ENCODE peak calls at places on chromosomes 6 and 20, in four cellular contexts. F is left ventricle myocardium inferior, I is A549, H is cardiac fibroblast. B is an unnamed sample.

GRCh38 chr6:134840086-134840485 is 109.8 kb downstream of the ALDH8A1 start:
- DNase-seq in F (no peak), H (no peak), I (no peak), B (no peak)

GRCh38 chr6:134056046-134056445 is 3.6 kb upstream of the SLC2A12 start:
- DNase-seq in H (no peak), I (no peak), F (no peak), B (no peak)

GRCh38 chr6:28794175-28795002 is 129.4 kb downstream of the TRIM27 start:
- DNase-seq in F (no peak), I (no peak), H (peak), B (no peak)

GRCh38 chr20:56359212-56360132 is 698 bp downstream of the FAM210B start:
- DNase-seq in I (peak), H (peak), F (peak), B (no peak)

GRCh38 chr6:393391-394221 is 2.1 kb downstream of the IRF4 start:
- DNase-seq in I (no peak), H (no peak), F (no peak), B (no peak)

GRCh38 chr20:38369387-38369786 is 23.1 kb downstream of the LBP start:
- DNase-seq in I (no peak), F (no peak), H (peak), B (no peak)

GRCh38 chr20:52340036-52340634 is 148.6 kb upstream of the ZFP64 start:
- DNase-seq in H (no peak), I (peak), F (no peak), B (no peak)

GRCh38 chr6:117592983-117593759 is 9.1 kb downstream of the GOPC start:
- DNase-seq in F (no peak), H (no peak), I (no peak), B (no peak)

GRCh38 chr6:54179152-54179551 is 67.9 kb downstream of the MLIP start:
- DNase-seq in F (no peak), H (no peak), I (no peak), B (no peak)

GRCh38 chr6:54441020-54441419 is 132.8 kb downstream of the TINAG start:
- DNase-seq in F (no peak), H (no peak), I (no peak), B (no peak)

GRCh38 chr6:131688286-131688685 is 12.9 kb downstream of the OR2A4 start:
- DNase-seq in H (no peak), F (no peak), I (no peak), B (no peak)

GRCh38 chr6:84738996-84739865 is 25.2 kb downstream of the TBX18 start:
- DNase-seq in I (no peak), F (no peak), H (no peak), B (no peak)

GRCh38 chr6:138572200-138572875 is 73.0 kb upstream of the NHSL1 start:
- DNase-seq in I (no peak), F (peak), H (peak), B (peak)

GRCh38 chr6:77143659-77144447 is 319.4 kb downstream of the HTR1B start:
- DNase-seq in H (no peak), F (no peak), I (no peak), B (no peak)

GRCh38 chr20:9458075-9458818 is 56.1 kb upstream of the LAMP5 start:
- DNase-seq in H (peak), I (peak), F (no peak), B (no peak)

GRCh38 chr6:68186870-68187269 is 448.2 kb upstream of the ADGRB3 start:
- DNase-seq in I (no peak), F (no peak), H (no peak), B (no peak)

GRCh38 chr6:134774244-134774643 is 175.7 kb downstream of the ALDH8A1 start:
- DNase-seq in F (no peak), H (peak), I (no peak), B (no peak)

GRCh38 chr20:53999077-53999476 is 71.3 kb downstream of the BCAS1 start:
- DNase-seq in H (no peak), I (no peak), F (no peak), B (no peak)

GRCh38 chr20:30511322-30512030 is 746.0 kb upstream of the DEFB115 start:
- DNase-seq in F (no peak), H (no peak), I (no peak), B (no peak)

GRCh38 chr6:56024931-56025330 is 149.5 kb upstream of the BMP5 start:
- DNase-seq in I (no peak), F (no peak), H (no peak), B (no peak)

GRCh38 chr20:21101453-21102251 is 4.5 kb downstream of the LINC00237 start:
- DNase-seq in F (no peak), H (no peak), I (no peak), B (peak)

GRCh38 chr6:96907498-96907897 is 9.8 kb upstream of the NDUFAF4 start:
- DNase-seq in I (no peak), F (no peak), H (peak), B (no peak)

GRCh38 chr6:38498085-38498484 is 141.6 kb downstream of the BTBD9 start:
- DNase-seq in F (no peak), H (no peak), I (no peak), B (no peak)

GRCh38 chr6:10809098-10809497 is 29.2 kb downstream of the MAK start:
- DNase-seq in F (no peak), H (no peak), I (no peak), B (no peak)

GRCh38 chr6:163963205-163964120 is 548.9 kb downstream of the QKI start:
- DNase-seq in I (no peak), H (no peak), F (peak), B (no peak)

GRCh38 chr20:37314099-37314498 is 24.6 kb downstream of the MANBAL start:
- DNase-seq in F (no peak), I (no peak), H (no peak), B (no peak)

GRCh38 chr6:142482249-142482648 is 180.4 kb downstream of the ADGRG6 start:
- DNase-seq in I (no peak), H (no peak), F (no peak), B (no peak)

GRCh38 chr6:112640895-112641294 is 293.8 kb downstream of the RFPL4B start:
- DNase-seq in H (no peak), I (no peak), F (no peak), B (no peak)

GRCh38 chr6:168678177-168678576 is 237.2 kb downstream of the SMOC2 start:
- DNase-seq in H (no peak), F (no peak), I (no peak), B (no peak)

GRCh38 chr6:149271348-149272340 is 45.9 kb upstream of the TAB2 start:
- DNase-seq in I (no peak), H (peak), F (no peak), B (no peak)

GRCh38 chr20:47857142-47857993 is 72.1 kb upstream of the SULF2 start:
- DNase-seq in I (no peak), F (peak), H (peak), B (no peak)

GRCh38 chr20:47857994-47858557 is 72.8 kb upstream of the SULF2 start:
- DNase-seq in I (no peak), F (no peak), H (peak), B (no peak)

GRCh38 chr20:47855799-47856198 is 70.5 kb upstream of the SULF2 start:
- DNase-seq in F (no peak), I (no peak), H (no peak), B (no peak)

GRCh38 chr20:47851774-47852173 is 66.5 kb upstream of the SULF2 start:
- DNase-seq in F (no peak), H (no peak), I (no peak), B (no peak)

DNA sequence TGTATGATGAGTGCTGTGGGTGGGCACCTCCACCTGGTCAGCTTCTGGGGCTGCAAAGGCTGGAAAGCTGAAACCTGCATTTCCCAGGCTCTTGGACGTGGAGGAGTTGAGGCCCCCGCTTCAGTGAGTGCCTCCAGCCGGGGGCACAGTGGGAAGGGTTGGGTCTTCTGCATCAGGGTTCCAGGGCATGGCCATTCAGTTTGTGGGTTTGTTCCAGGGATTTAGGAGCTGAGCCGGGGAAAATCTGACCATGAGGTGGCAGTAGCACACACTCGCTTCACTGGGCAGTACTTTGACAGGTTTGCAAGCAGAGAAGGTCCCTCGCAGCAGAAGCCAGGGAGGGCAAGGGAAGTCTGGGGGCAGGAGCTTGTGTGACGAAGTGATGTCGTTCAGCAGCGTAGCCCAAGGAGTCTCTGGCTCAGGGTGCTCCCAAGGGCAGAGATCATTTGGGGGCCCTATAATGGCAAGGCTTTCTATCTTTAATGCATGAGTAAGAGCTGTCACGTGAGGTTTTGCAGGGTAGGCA is 69.5 kb upstream of the SULF2 start:
- DNase-seq in H (peak), F (no peak), I (peak), B (no peak)
- TF ChIP-seq CTCF in H (peak), F (peak), I (peak), B (peak)

GRCh38 chr6:31158863-31159855 is 770 bp downstream of the TCF19 start:
- DNase-seq in H (peak), I (peak), F (no peak), B (no peak)
- TF ChIP-seq CTCF in H (peak), I (no peak), F (no peak), B (no peak)

GRCh38 chr6:39791311-39791710 is 865 bp upstream of the DAAM2 start:
- DNase-seq in I (no peak), H (peak), F (no peak), B (no peak)

GRCh38 chr6:39790772-39791171 is 1.4 kb upstream of the DAAM2 start:
- DNase-seq in I (no peak), F (no peak), H (no peak), B (no peak)

GRCh38 chr6:39792501-39793450 is 600 bp downstream of the DAAM2 start:
- DNase-seq in H (no peak), F (no peak), I (no peak), B (no peak)

GRCh38 chr6:39793528-39793927 is 1.4 kb downstream of the DAAM2 start:
- DNase-seq in H (no peak), I (no peak), F (no peak), B (no peak)

DNA sequence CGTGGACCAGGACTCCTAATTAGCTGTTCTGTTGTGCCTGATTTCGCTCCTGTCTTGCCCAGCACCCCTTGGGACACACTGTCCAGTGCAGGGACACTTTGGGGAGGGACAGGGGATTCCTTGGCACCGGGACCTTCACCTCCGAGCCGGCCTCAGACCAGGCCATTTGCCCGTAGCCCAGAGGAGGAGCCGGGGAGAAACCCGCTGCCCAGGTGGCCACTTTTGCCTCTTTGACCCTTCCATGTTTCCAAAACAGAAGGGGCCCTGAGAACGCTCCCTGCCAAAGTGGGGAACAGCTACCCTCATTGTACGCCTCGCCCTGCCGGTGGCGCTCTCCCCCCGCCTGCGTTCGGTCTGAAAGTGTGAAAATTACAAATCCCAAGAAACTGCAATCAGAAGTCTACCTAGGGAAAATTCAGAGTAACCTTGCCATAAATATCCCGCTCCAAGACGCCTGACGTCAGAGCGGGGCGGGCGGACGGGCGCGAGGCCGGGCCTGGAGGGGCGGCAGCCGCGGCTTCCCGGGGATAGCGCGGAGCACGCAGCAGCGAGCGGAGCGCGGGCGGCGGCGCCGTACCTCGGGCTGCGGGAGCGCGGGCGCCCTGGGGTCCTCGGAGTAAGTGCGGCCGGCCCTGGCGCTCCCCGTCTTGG is at the start of gene DAAM2:
- DNase-seq in F (peak), I (no peak), H (peak), B (peak)
- TF ChIP-seq CTCF in F (peak), I (peak), H (no peak), B (no peak)

GRCh38 chr20:39874049-39874893 is 814.8 kb downstream of the MAFB start:
- DNase-seq in F (peak), H (peak), I (peak), B (no peak)
- TF ChIP-seq CTCF in F (peak), H (peak), I (peak), B (peak)

DNA sequence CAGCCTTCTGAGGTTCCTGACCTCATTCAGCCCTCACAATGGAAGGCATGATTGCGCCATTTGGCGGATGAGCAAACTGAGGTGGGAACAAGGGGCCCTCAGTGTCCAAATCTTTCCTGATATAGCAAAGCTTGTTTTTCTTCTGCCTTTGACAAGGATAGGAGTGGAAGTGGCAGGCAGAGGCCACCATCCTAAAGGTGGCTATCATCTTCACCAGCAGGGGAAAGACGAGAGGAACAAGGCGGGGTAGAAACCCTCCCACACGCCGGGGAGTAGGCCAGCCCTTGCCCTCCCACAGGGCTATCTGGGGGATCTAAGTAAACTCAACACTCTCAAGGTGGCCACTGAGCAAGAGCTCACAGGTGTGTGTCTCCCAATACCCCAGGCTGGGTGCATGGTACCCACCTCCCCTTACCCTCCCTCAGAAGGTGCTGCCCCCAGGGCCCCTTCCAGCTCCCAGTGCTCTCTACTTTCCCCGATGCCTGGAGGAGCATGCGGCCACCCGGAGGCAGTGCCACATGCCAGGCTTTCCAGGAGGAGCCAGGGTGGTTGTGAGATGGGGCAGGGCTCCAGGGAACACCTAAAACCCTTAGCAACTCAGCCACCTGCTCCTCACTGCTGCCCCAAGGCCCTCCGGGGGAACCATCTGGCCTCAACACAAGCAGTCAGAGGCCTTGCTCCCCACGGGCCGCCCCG is 11.2 kb downstream of the SPDEF start:
- DNase-seq in I (no peak), F (no peak), H (peak), B (no peak)
- TF ChIP-seq CTCF in I (no peak), F (no peak), H (no peak), B (no peak)

DNA sequence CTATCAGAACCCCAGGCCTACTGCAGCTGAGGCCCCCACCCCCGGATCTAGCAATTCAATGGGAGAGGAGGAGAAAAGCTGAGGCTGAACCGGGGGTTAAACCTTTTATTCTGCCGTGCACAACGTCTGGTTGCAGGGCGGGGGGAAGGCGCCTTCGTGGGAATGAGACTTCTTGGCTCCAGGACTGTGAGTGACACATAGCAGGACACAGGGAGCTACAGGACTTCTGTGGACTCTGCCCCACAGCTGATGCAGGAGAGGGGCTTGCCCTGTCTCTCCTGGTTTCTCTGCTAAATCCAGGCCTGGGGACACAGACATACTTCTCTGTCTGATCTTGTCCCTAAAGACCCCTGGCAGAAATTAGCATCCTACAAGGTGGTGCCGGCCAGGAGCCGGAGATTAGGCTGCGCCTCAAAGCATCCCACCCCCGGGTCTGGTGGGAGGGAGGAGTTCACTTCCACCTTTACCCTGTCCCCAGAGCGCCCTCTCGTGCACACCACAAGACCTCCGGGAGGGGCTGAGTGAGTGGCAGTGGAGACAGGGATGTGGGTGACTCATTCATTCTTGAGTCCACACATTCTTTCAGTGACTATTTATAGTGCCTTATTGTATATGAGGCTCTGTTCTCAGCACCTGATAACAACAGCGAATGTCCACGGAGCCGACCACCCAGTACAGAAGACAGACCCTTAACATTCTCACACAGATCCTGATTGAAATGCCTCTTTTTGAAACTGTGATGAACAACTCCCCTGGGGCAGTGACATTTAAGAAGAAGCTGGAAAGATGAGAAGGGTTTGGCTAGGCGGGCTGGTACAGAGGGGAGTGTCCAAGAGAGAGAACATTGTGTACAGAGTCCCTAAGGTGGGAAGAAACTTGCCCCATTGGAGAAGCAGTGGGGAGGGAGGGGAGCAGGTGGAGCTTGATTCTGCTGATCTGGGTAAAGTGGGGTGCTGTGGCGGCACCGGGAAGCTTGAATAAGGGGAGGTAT is 38.9 kb downstream of the GMPR start:
- DNase-seq in H (peak), F (peak), I (peak), B (no peak)
- TF ChIP-seq CTCF in H (peak), F (peak), I (peak), B (peak)

GRCh38 chr20:50270569-50270968 is 79.9 kb downstream of the CEBPB start:
- DNase-seq in H (no peak), I (no peak), F (peak), B (no peak)
- TF ChIP-seq CTCF in H (no peak), I (no peak), F (no peak), B (no peak)

DNA sequence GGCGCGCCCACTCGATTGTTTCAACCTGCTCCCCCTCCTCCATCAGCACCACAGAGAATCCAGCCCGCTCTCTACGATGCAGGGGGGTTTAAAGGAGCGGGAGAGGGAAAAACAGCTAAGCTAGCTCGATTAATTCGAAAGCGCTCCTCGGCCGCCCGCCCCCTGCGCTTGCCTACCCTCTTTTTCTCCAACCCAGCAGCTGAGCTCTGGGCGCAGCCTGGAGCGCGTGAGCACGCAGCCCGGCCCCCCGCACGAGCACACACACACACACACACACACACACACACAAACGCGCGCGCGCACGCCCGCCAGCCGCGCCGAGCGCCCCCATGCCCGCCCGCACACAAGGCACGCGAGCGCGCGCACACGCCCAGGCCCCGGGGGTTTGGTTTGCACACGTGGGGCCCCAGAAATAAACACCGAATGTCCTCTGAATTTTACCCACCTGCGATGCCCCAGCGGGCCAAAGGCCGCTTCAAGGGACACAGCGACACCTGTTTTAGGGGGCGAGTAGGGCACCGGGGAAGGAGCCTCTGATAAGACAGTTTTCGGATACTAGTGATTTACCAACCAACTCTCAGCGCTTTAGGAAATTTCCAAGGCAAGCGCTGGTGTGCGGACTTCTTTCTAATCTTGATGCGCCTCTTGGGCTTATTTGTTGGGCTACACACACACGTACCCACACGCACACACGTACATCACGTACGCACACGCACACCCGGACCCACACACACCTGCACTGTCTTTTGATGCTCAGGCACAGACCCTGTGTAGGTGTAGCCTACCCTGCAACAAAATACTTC is 787 bp upstream of the NRN1 start:
- DNase-seq in I (no peak), H (no peak), F (no peak), B (no peak)
- TF ChIP-seq CTCF in I (no peak), H (no peak), F (peak), B (peak)